ENCODE peak calls at places on chromosomes 12 and 14, in nine cellular contexts. K, C, D, Z, O, U, H, S and W are unnamed samples. For H3K4me1, the result is how much of the 10 kb centered on the place peaks cover.

GRCh38 chr14:50353126-50353525 is 41.0 kb downstream of the DMAC2L start:
- DNase-seq in K (no peak), C (no peak), D (no peak), Z (no peak), O (no peak), U (no peak), H (no peak), S (peak), W (no peak)

GRCh38 chr12:10559241-10559640 is 53.6 kb downstream of the EIF2S3B start:
- DNase-seq in K (no peak), C (no peak), D (no peak), Z (peak), O (no peak), U (no peak), H (no peak), S (no peak), W (no peak)

GRCh38 chr12:49489720-49490119 is 49.1 kb upstream of the KCNH3 start:
- DNase-seq in K (peak), C (no peak), D (peak), Z (no peak), O (no peak), U (no peak), H (no peak), S (peak), W (no peak)

GRCh38 chr12:5557906-5558305 is 126.0 kb downstream of the NTF3 start:
- DNase-seq in K (peak), C (no peak), D (no peak), Z (no peak), O (peak), U (no peak), H (no peak), S (no peak), W (peak)

GRCh38 chr12:11795910-11796459 is 146.5 kb downstream of the ETV6 start:
- DNase-seq in K (peak), C (no peak), D (peak), Z (no peak), O (peak), U (peak), H (no peak), S (peak), W (no peak)

GRCh38 chr14:55913324-55914035 is 204.7 kb upstream of the PELI2 start:
- DNase-seq in K (no peak), C (no peak), D (peak), Z (no peak), O (no peak), U (no peak), H (no peak), S (peak), W (no peak)

GRCh38 chr12:105935106-105935505 is 203.6 kb downstream of the NUAK1 start:
- DNase-seq in K (no peak), C (no peak), D (no peak), Z (no peak), O (no peak), U (no peak), H (peak), S (peak), W (no peak)

GRCh38 chr14:70045715-70046535 is 142.8 kb downstream of the SLC8A3 start:
- DNase-seq in K (peak), C (peak), D (peak), Z (no peak), O (peak), U (peak), H (no peak), S (peak), W (peak)

GRCh38 chr14:21267431-21267845 is 1.8 kb downstream of the HNRNPC start:
- DNase-seq in K (no peak), C (no peak), D (peak), Z (no peak), O (no peak), U (no peak), H (no peak), S (no peak), W (no peak)
- H3K4me1 ChIP-seq in K (under half), C (under half), D (under half), Z (half or more), O (under half), U (half or more), H (under half), S (under half), W (under half)

DNA sequence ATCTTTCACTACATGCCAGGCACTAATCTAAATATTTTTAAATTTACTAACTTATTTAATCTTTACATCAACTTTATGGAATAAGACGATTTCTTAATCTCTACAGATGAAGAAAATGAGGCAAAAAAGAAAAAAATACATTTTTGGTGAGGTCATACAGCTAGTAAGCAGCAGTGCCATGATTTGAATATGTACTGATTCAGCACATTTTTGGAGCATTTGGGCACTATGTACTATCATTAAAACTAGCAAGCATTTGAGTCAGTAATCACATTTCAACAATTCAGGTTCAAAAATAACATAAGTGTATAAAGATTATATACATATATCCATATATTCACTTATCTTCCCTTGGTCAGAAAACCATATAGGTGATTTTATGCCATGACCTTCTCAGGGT is 124.4 kb upstream of the TMTC1 start:
- DNase-seq in K (no peak), C (no peak), D (no peak), Z (no peak), O (no peak), U (no peak), H (no peak), S (no peak), W (no peak)
- H3K4me1 ChIP-seq in K (under half), C (under half), D (under half), Z (under half), O (under half), U (under half), H (under half), S (under half), W (under half)

DNA sequence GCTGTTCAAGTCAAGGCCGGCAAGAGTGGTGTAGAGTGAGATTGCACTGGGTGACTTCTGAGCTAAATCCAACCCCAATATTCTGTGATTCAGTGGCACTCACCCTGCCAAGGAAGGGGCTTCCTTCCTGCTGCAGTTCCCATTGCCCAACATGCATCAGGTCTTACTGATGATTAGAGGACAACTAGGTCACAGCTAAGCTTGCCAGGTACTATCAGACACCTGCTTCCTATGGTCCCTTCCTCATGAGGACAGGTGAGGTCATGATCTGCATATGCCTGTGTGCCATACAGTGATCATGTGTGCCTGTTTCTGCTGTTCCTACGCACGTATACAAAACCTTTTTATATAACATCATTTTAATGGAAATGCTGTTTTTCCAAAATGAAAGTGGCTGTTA is 1.7 kb upstream of the CTDSP2 start:
- DNase-seq in K (no peak), C (no peak), D (no peak), Z (no peak), O (no peak), U (no peak), H (no peak), S (no peak), W (no peak)
- H3K4me1 ChIP-seq in K (under half), C (under half), D (under half), Z (under half), O (under half), U (under half), H (under half), S (under half), W (under half)

DNA sequence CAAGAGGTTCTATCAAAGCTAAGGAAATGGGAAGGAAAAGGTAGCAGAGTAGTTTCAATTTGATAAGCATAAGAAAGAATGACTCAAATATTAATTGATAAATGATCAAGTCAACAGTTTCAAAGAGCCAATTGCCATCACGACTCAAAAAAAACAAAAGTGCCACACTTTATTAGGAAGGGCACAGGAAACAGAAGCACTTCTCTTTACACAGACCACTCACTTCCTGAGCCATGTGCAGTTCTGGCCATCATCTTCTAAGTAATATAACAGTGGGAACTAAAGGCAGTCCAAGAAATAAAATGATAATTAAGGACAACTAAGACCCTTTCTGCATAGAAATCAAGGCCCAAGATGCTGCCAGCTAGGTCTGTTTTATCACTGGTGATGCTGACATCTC is 13.2 kb downstream of the TM7SF3 start:
- DNase-seq in K (no peak), C (no peak), D (peak), Z (no peak), O (no peak), U (no peak), H (no peak), S (no peak), W (no peak)
- H3K4me1 ChIP-seq in K (under half), C (under half), D (under half), Z (under half), O (under half), U (under half), H (under half), S (under half), W (under half)

DNA sequence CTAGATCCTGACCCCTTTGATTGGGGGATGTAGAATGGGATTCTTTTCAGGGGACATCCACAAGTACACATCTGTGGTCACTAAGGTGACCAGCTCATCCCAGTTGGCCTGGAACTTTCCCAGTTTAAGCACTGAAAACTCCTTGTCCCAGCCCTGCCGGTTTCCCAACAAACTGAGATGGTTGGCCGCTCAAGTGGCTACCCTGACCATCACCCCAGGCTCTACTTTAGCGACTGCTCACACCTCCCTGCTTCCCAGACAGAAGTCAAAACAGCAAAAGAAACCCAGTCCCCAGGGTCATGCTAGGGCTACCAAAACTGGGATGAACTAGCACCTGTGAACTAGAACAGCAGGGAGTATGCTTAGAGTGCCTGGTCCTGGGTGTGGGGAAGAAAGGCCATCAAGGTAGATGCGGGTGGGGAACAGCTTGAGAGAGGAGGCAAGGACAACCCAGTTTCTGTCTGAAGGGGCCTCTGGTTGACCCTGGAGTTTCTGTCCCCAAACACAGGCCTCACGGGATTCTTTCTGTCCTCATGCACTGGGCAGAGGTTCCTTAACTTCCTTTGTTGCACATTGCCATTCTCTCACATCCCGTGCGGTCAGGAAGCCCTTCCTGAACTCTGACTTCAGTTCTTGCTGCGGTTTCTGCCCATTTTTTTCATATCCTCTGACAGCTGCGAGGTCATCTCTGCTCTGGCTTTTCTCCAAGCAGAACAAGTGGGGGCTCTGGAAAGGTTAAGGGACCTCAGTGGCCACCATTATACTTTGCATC is 1.6 kb downstream of the LTB4R start:
- DNase-seq in K (no peak), C (peak), D (peak), Z (peak), O (no peak), U (no peak), H (no peak), S (peak), W (no peak)
- H3K4me1 ChIP-seq in K (under half), C (under half), D (half or more), Z (half or more), O (under half), U (half or more), H (half or more), S (under half), W (under half)